ENCODE peak calls at places on chromosomes 2 and 18, in eight cellular contexts. F is fibroblast of villous mesenchyme; E is stimulated activated CD4-positive, alpha-beta T cell treated with anti-CD3 and anti-CD28 coated beads, Interleukin-12 subunit alpha, Interleukin-12 subunit beta, amount 100 ng/mL, for 4 hours; N is Caki2; K is glomerular endothelial cell; S is neural progenitor cell; Q is activated naive CD4-positive, alpha-beta T cell treated with anti-CD3 and anti-CD28 coated beads, Interleukin-2, amount 50 U/mL, for 16 hours; H is NCI-H1417. V is an unnamed sample.

GRCh38 chr2:121061633-121062032 is 223.4 kb downstream of the TFCP2L1 start:
- DNase-seq in E (no peak), K (no peak), S (no peak), Q (no peak), H (no peak), N (no peak), F (no peak), V (no peak)

GRCh38 chr2:109214651-109215371 is 85.8 kb downstream of the SH3RF3 start:
- DNase-seq in F (peak; percentile 47), E (no peak), S (no peak), K (no peak), Q (no peak), N (no peak), H (no peak), V (no peak)

GRCh38 chr18:59057969-59058368 is 81.7 kb upstream of the SEC11C start:
- DNase-seq in E (no peak), K (no peak), N (no peak), H (no peak), F (no peak), S (no peak), Q (no peak), V (no peak)

GRCh38 chr2:164725542-164725941 is 104.3 kb upstream of the GRB14 start:
- DNase-seq in F (no peak), N (peak; percentile 47), H (no peak), E (no peak), Q (no peak), K (no peak), S (no peak), V (no peak)

GRCh38 chr2:197229509-197230458 is 80.8 kb downstream of the ANKRD44 start:
- DNase-seq in Q (no peak), H (no peak), F (peak; percentile 59), K (no peak), E (no peak), S (no peak), N (no peak), V (no peak)

GRCh38 chr2:144198116-144198515 is 321.8 kb downstream of the ZEB2 start:
- DNase-seq in F (peak; percentile 38), H (no peak), N (peak; percentile 61), S (no peak), E (no peak), K (peak; percentile 25), Q (no peak), V (no peak)

GRCh38 chr2:196589429-196589828 is 50.1 kb upstream of the CCDC150 start:
- DNase-seq in Q (no peak), K (no peak), F (no peak), E (no peak), H (no peak), S (no peak), N (no peak), V (no peak)

GRCh38 chr18:66995270-66995669 is 391.4 kb upstream of the CDH19 start:
- DNase-seq in S (no peak), K (no peak), E (no peak), F (no peak), N (no peak), Q (no peak), H (no peak), V (no peak)

GRCh38 chr2:207504513-207505171 is 25.1 kb upstream of the CREB1 start:
- DNase-seq in F (peak; percentile 68), K (no peak), Q (no peak), H (no peak), E (no peak), S (peak; percentile 60), N (no peak), V (no peak)

GRCh38 chr2:159904127-159904564 is 106.1 kb upstream of the CD302 start:
- DNase-seq in Q (peak; percentile 56), K (no peak), H (no peak), S (no peak), N (no peak), F (no peak), E (peak; percentile 38), V (peak; percentile 37)

GRCh38 chr18:5066380-5066977 is 130.6 kb downstream of the AKAIN1 start:
- DNase-seq in F (no peak), K (no peak), S (peak; percentile 51), Q (peak; percentile 14), H (no peak), E (no peak), N (no peak), V (no peak)

GRCh38 chr2:170766693-170767092 is 3.5 kb upstream of the ERICH2 start:
- DNase-seq in N (no peak), H (no peak), S (no peak), Q (no peak), F (no peak), E (no peak), K (no peak), V (no peak)

GRCh38 chr2:156537147-156537546 is 101.0 kb downstream of the GPD2 start:
- DNase-seq in Q (no peak), F (peak; percentile 30), H (no peak), N (no peak), K (no peak), S (no peak), E (no peak), V (no peak)